ENCODE peak calls at places on chromosomes 16 and 17, in ten cellular contexts. G, O, E, W, H, Z, T, L, F and P are unnamed samples.

GRCh38 chr17:42281571-42282096 is 5.4 kb upstream of the STAT5B start:
- DNase-seq in G (no peak), O (no peak), E (no peak), W (no peak), H (no peak), Z (no peak), T (no peak), L (peak; percentile 34), F (no peak), P (no peak)

GRCh38 chr17:45127583-45128300 is 4.6 kb downstream of the PLCD3 start:
- DNase-seq in G (no peak), O (no peak), E (no peak), W (no peak), H (no peak), Z (no peak), T (no peak), L (peak; percentile 74), F (no peak), P (no peak)

GRCh38 chr17:34539881-34540280 is 39.5 kb upstream of the TMEM132E start:
- DNase-seq in G (no peak), O (no peak), E (no peak), W (no peak), H (no peak), Z (no peak), T (no peak), L (no peak), F (no peak), P (no peak)

GRCh38 chr17:36544049-36544319 is 735 bp upstream of the GGNBP2 start:
- DNase-seq in G (peak; percentile 67), O (peak; percentile 41), E (no peak), W (no peak), H (no peak), Z (no peak), T (peak; percentile 10), L (peak; percentile 66), F (no peak), P (no peak)

GRCh38 chr17:69448431-69449102 is 34.1 kb downstream of the MAP2K6 start:
- DNase-seq in G (no peak), O (no peak), E (no peak), W (no peak), H (no peak), Z (no peak), T (no peak), L (peak; percentile 96), F (no peak), P (no peak)

GRCh38 chr17:78041401-78042179 is 83.1 kb downstream of the TNRC6C start:
- DNase-seq in G (peak; percentile 25), O (peak; percentile 10), E (no peak), W (no peak), H (no peak), Z (no peak), T (no peak), L (no peak), F (no peak), P (no peak)

GRCh38 chr16:84143784-84144199 is 1.2 kb downstream of the HSDL1 start:
- DNase-seq in G (no peak), O (no peak), E (no peak), W (no peak), H (no peak), Z (no peak), T (no peak), L (no peak), F (no peak), P (no peak)

GRCh38 chr17:45438931-45439610 is 6.4 kb upstream of the ARHGAP27 start:
- DNase-seq in G (no peak), O (no peak), E (no peak), W (no peak), H (no peak), Z (no peak), T (no peak), L (no peak), F (no peak), P (no peak)

GRCh38 chr16:22782299-22782698 is 31.7 kb upstream of the HS3ST2 start:
- DNase-seq in G (no peak), O (no peak), E (no peak), W (no peak), H (no peak), Z (no peak), T (no peak), L (no peak), F (no peak), P (no peak)

GRCh38 chr16:86716649-86717048 is 138.3 kb downstream of the FOXL1 start:
- DNase-seq in G (no peak), O (no peak), E (no peak), W (no peak), H (no peak), Z (no peak), T (no peak), L (no peak), F (no peak), P (no peak)

GRCh38 chr17:5468075-5468473 is 708 bp downstream of the DHX33 start:
- DNase-seq in G (no peak), O (peak; percentile 7), E (no peak), W (no peak), H (no peak), Z (no peak), T (peak; percentile 39), L (no peak), F (no peak), P (no peak)

GRCh38 chr17:65638221-65638940 is 76.9 kb upstream of the AXIN2 start:
- DNase-seq in G (peak; percentile 26), O (peak; percentile 6), E (no peak), W (no peak), H (no peak), Z (no peak), T (no peak), L (no peak), F (no peak), P (no peak)

GRCh38 chr17:17227608-17228520 is 9.1 kb downstream of the FLCN start:
- DNase-seq in G (no peak), O (no peak), E (no peak), W (no peak), H (no peak), Z (no peak), T (no peak), L (no peak), F (no peak), P (no peak)